ENCODE peak calls at places on chromosomes 4 and X, in nine cellular contexts. P, K, L, F, M, T, I, V and Z are unnamed samples.

GRCh38 chrX:42954880-42955279 is 176.9 kb upstream of the PPP1R2C start:
- DNase-seq in P (no peak), K (no peak), L (no peak), F (no peak), M (no peak), T (no peak), I (no peak), V (no peak), Z (no peak)

GRCh38 chrX:70995338-70995737 is 64.4 kb upstream of the SLC7A3 start:
- DNase-seq in P (no peak), K (no peak), L (no peak), F (no peak), M (no peak), T (no peak), I (no peak), V (no peak), Z (no peak)

GRCh38 chrX:97898798-97899197 is 1015.1 kb downstream of the RPA4 start:
- DNase-seq in P (no peak), K (peak), L (no peak), F (no peak), M (no peak), T (no peak), I (peak), V (no peak), Z (no peak)

GRCh38 chr4:98046665-98047064 is 96.6 kb downstream of the STPG2 start:
- DNase-seq in P (no peak), K (no peak), L (no peak), F (no peak), M (no peak), T (peak), I (no peak), V (no peak), Z (no peak)

GRCh38 chr4:73944061-73944875 is 37.6 kb downstream of the PF4 start:
- DNase-seq in P (peak), K (peak), L (peak), F (no peak), M (peak), T (no peak), I (peak), V (no peak), Z (no peak)

GRCh38 chrX:77693594-77693993 is 92.4 kb downstream of the ATRX start:
- DNase-seq in P (no peak), K (no peak), L (no peak), F (no peak), M (no peak), T (no peak), I (no peak), V (no peak), Z (no peak)

GRCh38 chr4:10077492-10078335 is 38.9 kb downstream of the WDR1 start:
- DNase-seq in P (no peak), K (no peak), L (no peak), F (no peak), M (peak), T (peak), I (no peak), V (no peak), Z (no peak)

GRCh38 chrX:47563801-47564315 is 2.9 kb downstream of the ARAF start:
- DNase-seq in P (no peak), K (peak), L (no peak), F (no peak), M (no peak), T (peak), I (peak), V (no peak), Z (no peak)

GRCh38 chr4:42678512-42678911 is 21.6 kb upstream of the ATP8A1 start:
- DNase-seq in P (no peak), K (no peak), L (no peak), F (no peak), M (no peak), T (no peak), I (no peak), V (no peak), Z (no peak)

GRCh38 chr4:121011138-121011537 is 61.2 kb downstream of the NDNF start:
- DNase-seq in P (no peak), K (no peak), L (no peak), F (no peak), M (no peak), T (no peak), I (no peak), V (no peak), Z (no peak)

GRCh38 chr4:5165419-5166369 is 114.4 kb downstream of the STK32B start:
- DNase-seq in P (no peak), K (peak), L (no peak), F (no peak), M (no peak), T (peak), I (peak), V (no peak), Z (no peak)

GRCh38 chr4:4492161-4492847 is 49.5 kb downstream of the STX18 start:
- DNase-seq in P (no peak), K (peak), L (peak), F (no peak), M (no peak), T (no peak), I (peak), V (no peak), Z (no peak)

GRCh38 chr4:95869961-95870500 is 30.1 kb downstream of the PDHA2 start:
- DNase-seq in P (no peak), K (peak), L (no peak), F (no peak), M (peak), T (no peak), I (no peak), V (no peak), Z (no peak)

GRCh38 chr4:106344324-106344970 is 24.1 kb downstream of the GIMD1 start:
- DNase-seq in P (no peak), K (peak), L (no peak), F (no peak), M (no peak), T (no peak), I (peak), V (no peak), Z (no peak)

GRCh38 chr4:144611850-144612249 is 34.1 kb upstream of the HHIP start:
- DNase-seq in P (peak), K (peak), L (peak), F (no peak), M (peak), T (peak), I (peak), V (no peak), Z (peak)